ENCODE peak calls at places on chromosomes 1 and 21, in five cellular contexts. L is ELR; Y is effector memory CD8-positive, alpha-beta T cell; F is activated naive CD8-positive, alpha-beta T cell treated with anti-CD3 and anti-CD28 coated beads, Interleukin-2, amount 10 ng/mL, durations not matched to agents 7 days and 5 days; T is H4. W is an unnamed sample.

GRCh38 chr1:229655781-229656180 is 29.7 kb downstream of the URB2 start:
- DNase-seq in L (no peak), Y (no peak), F (no peak), T (no peak), W (no peak)

GRCh38 chr1:65068202-65069011 is 79.6 kb upstream of the AK4 start:
- DNase-seq in L (peak), Y (no peak), F (no peak), T (no peak), W (no peak)

GRCh38 chr1:32984090-32984828 is 19.6 kb upstream of the RNF19B start:
- DNase-seq in L (no peak), Y (peak), F (no peak), T (no peak), W (no peak)

GRCh38 chr1:203839081-203839480 is 22.3 kb upstream of the SNRPE start:
- DNase-seq in L (no peak), Y (no peak), F (no peak), T (no peak), W (no peak)

GRCh38 chr1:10760566-10761502 is 35.6 kb downstream of the CASZ1 start:
- DNase-seq in L (no peak), Y (no peak), F (no peak), T (no peak), W (no peak)

GRCh38 chr1:226533220-226533619 is 15.3 kb upstream of the STUM start:
- DNase-seq in L (no peak), Y (no peak), F (no peak), T (no peak), W (no peak)

GRCh38 chr1:197356723-197357533 is 88.9 kb downstream of the CRB1 start:
- DNase-seq in L (peak), Y (no peak), F (no peak), T (peak), W (no peak)

GRCh38 chr1:70327306-70328076 is 27.0 kb downstream of the ANKRD13C start:
- DNase-seq in L (peak), Y (no peak), F (no peak), T (no peak), W (no peak)

GRCh38 chr1:71157151-71157550 is 76.3 kb upstream of the ZRANB2 start:
- DNase-seq in L (no peak), Y (no peak), F (no peak), T (no peak), W (no peak)

GRCh38 chr1:228165372-228166169 is at the start of gene IBA57:
- DNase-seq in L (peak), Y (peak), F (peak), T (peak), W (peak)

GRCh38 chr1:107830075-107830474 is 134.9 kb downstream of the VAV3 start:
- DNase-seq in L (no peak), Y (no peak), F (no peak), T (no peak), W (no peak)

GRCh38 chr1:155052412-155053400 is 1.6 kb downstream of the ADAM15 start:
- DNase-seq in L (peak), Y (no peak), F (no peak), T (no peak), W (no peak)

GRCh38 chr1:14362331-14362730 is 236.2 kb upstream of the KAZN start:
- DNase-seq in L (no peak), Y (no peak), F (no peak), T (no peak), W (no peak)

GRCh38 chr1:37793773-37794371 is at the start of gene MANEAL:
- DNase-seq in L (peak), Y (peak), F (peak), T (no peak), W (no peak)

GRCh38 chr1:30879126-30879786 is 29.3 kb downstream of the SDC3 start:
- DNase-seq in L (no peak), Y (no peak), F (no peak), T (no peak), W (no peak)

GRCh38 chr21:42850866-42851391 is 28.4 kb downstream of the WDR4 start:
- DNase-seq in L (peak), Y (no peak), F (peak), T (no peak), W (no peak)

GRCh38 chr1:153752561-153753195 is 22.5 kb upstream of the SLC27A3 start:
- DNase-seq in L (peak), Y (no peak), F (no peak), T (no peak), W (no peak)

GRCh38 chr1:1328254-1328653 is 2.8 kb upstream of the TAS1R3 start:
- DNase-seq in L (no peak), Y (no peak), F (no peak), T (no peak), W (no peak)

GRCh38 chr1:109794319-109795132 is 30.8 kb upstream of the EPS8L3 start:
- DNase-seq in L (peak), Y (no peak), F (peak), T (no peak), W (peak)

GRCh38 chr21:45362748-45363145 is 42.2 kb upstream of the COL18A1 start:
- DNase-seq in L (no peak), Y (no peak), F (no peak), T (no peak), W (no peak)

GRCh38 chr1:37666241-37666867 is 26.0 kb upstream of the CDCA8 start:
- DNase-seq in L (no peak), Y (no peak), F (no peak), T (no peak), W (no peak)

GRCh38 chr1:157040802-157041201 is 4.7 kb downstream of the ARHGEF11 start:
- DNase-seq in L (peak), Y (no peak), F (no peak), T (no peak), W (no peak)

GRCh38 chr21:33205476-33205875 is 24.3 kb upstream of the IFNAR2 start:
- DNase-seq in L (no peak), Y (no peak), F (peak), T (no peak), W (no peak)

GRCh38 chr1:17414022-17414421 is 25.5 kb downstream of the RCC2 start:
- DNase-seq in L (no peak), Y (no peak), F (no peak), T (no peak), W (no peak)

GRCh38 chr21:25916226-25916625 is 181.5 kb downstream of the GABPA start:
- DNase-seq in L (no peak), Y (no peak), F (no peak), T (no peak), W (no peak)

GRCh38 chr1:15089244-15089992 is 64.1 kb upstream of the TMEM51 start:
- DNase-seq in L (no peak), Y (no peak), F (no peak), T (no peak), W (no peak)

GRCh38 chr1:157566484-157567300 is 14.4 kb upstream of the FCRL5 start:
- DNase-seq in L (no peak), Y (no peak), F (no peak), T (no peak), W (no peak)

GRCh38 chr1:69940816-69941215 is 264.6 kb downstream of the LRRC40 start:
- DNase-seq in L (peak), Y (no peak), F (no peak), T (no peak), W (no peak)

GRCh38 chr21:14054682-14055081 is 156.1 kb downstream of the LIPI start:
- DNase-seq in L (no peak), Y (no peak), F (no peak), T (no peak), W (no peak)

GRCh38 chr1:17955302-17956285 is 152.0 kb upstream of the IGSF21 start:
- DNase-seq in L (no peak), Y (no peak), F (no peak), T (no peak), W (no peak)

GRCh38 chr1:208335386-208335785 is 91.2 kb upstream of the PLXNA2 start:
- DNase-seq in L (no peak), Y (no peak), F (no peak), T (no peak), W (no peak)

GRCh38 chr1:44284184-44284583 is 70.9 kb downstream of the ERI3 start:
- DNase-seq in L (no peak), Y (no peak), F (no peak), T (no peak), W (no peak)

GRCh38 chr1:56591909-56592308 is 12.5 kb upstream of the PLPP3 start:
- DNase-seq in L (no peak), Y (no peak), F (no peak), T (no peak), W (no peak)

GRCh38 chr21:24470852-24471251 is 1136.4 kb downstream of the MRPL39 start:
- DNase-seq in L (no peak), Y (no peak), F (no peak), T (no peak), W (no peak)

GRCh38 chr1:177305040-177306018 is 134.6 kb downstream of the BRINP2 start:
- DNase-seq in L (no peak), Y (no peak), F (no peak), T (no peak), W (no peak)

GRCh38 chr1:18324246-18324645 is 156.5 kb upstream of the KLHDC7A start:
- DNase-seq in L (no peak), Y (no peak), F (no peak), T (no peak), W (no peak)